ENCODE peak calls at places on chromosomes 12 and 14, in ten cellular contexts. Z is naive thymus-derived CD4-positive, alpha-beta T cell; R is cardiac muscle cell; O is activated effector memory CD4-positive, alpha-beta T cell treated with anti-CD3 and anti-CD28 coated beads, Interleukin-2, amount 50 U/mL, for 16 hours; J is stimulated activated effector memory CD8-positive, alpha-beta T cell treated with anti-CD3 and anti-CD28 coated beads, Interleukin-12 subunit alpha, Interleukin-12 subunit beta, amount 100 ng/mL, for 72 hours; F is astrocyte of the hippocampus; D is spleen; W is WTC11; C is left cardiac atrium; E is heart right ventricle. S is an unnamed sample.

GRCh38 chr12:98893601-98894411 is 248.7 kb downstream of the APAF1 start:
- DNase-seq in Z (no peak), R (no peak), O (no peak), J (no peak), F (peak), D (no peak), W (no peak), C (no peak), E (no peak), S (no peak)

GRCh38 chr12:125873031-125873430 is 807.8 kb downstream of the AACS start:
- DNase-seq in Z (no peak), R (no peak), O (no peak), J (no peak), F (peak), D (no peak), W (no peak), C (no peak), E (no peak), S (no peak)

GRCh38 chr14:96094656-96095055 is 55.5 kb downstream of the C14orf132 start:
- DNase-seq in Z (no peak), R (no peak), O (peak), J (no peak), F (no peak), D (no peak), W (no peak), C (no peak), E (no peak), S (no peak)

GRCh38 chr12:49043856-49044258 is 16.7 kb downstream of the KMT2D start:
- DNase-seq in Z (peak), R (peak), O (peak), J (peak), F (peak), D (peak), W (peak), C (peak), E (peak), S (peak)

GRCh38 chr12:13074396-13075113 is 28.9 kb downstream of the GSG1 start:
- DNase-seq in Z (no peak), R (peak), O (no peak), J (no peak), F (peak), D (no peak), W (no peak), C (no peak), E (no peak), S (no peak)

GRCh38 chr12:124032265-124032886 is 59.4 kb downstream of the ZNF664 start:
- DNase-seq in Z (peak), R (peak), O (no peak), J (no peak), F (peak), D (no peak), W (peak), C (no peak), E (no peak), S (peak)

GRCh38 chr14:88834883-88835431 is 10.5 kb downstream of the TTC8 start:
- DNase-seq in Z (no peak), R (peak), O (no peak), J (no peak), F (peak), D (no peak), W (no peak), C (no peak), E (no peak), S (peak)

GRCh38 chr12:65682145-65682544 is 142.1 kb upstream of the HMGA2 start:
- DNase-seq in Z (no peak), R (no peak), O (no peak), J (no peak), F (no peak), D (no peak), W (no peak), C (no peak), E (no peak), S (no peak)

GRCh38 chr12:50806176-50806575 is 36.5 kb upstream of the TMPRSS12 start:
- DNase-seq in Z (no peak), R (no peak), O (no peak), J (no peak), F (no peak), D (no peak), W (no peak), C (no peak), E (no peak), S (peak)

GRCh38 chr12:3698218-3698974 is 54.5 kb downstream of the CRACR2A start:
- DNase-seq in Z (no peak), R (peak), O (no peak), J (no peak), F (peak), D (no peak), W (no peak), C (no peak), E (no peak), S (peak)

GRCh38 chr12:123929869-123930583 is 42.6 kb downstream of the CCDC92 start:
- DNase-seq in Z (no peak), R (no peak), O (no peak), J (no peak), F (no peak), D (no peak), W (no peak), C (no peak), E (no peak), S (no peak)

GRCh38 chr12:27924350-27925140 is 48.0 kb downstream of the PTHLH start:
- DNase-seq in Z (no peak), R (peak), O (no peak), J (no peak), F (no peak), D (no peak), W (no peak), C (no peak), E (no peak), S (peak)

GRCh38 chr12:47397664-47398281 is 308.1 kb downstream of the RPAP3 start:
- DNase-seq in Z (peak), R (peak), O (peak), J (peak), F (peak), D (no peak), W (no peak), C (no peak), E (no peak), S (peak)

GRCh38 chr12:65962921-65963883 is 138.9 kb downstream of the HMGA2 start:
- DNase-seq in Z (no peak), R (peak), O (no peak), J (no peak), F (peak), D (no peak), W (peak), C (no peak), E (peak), S (no peak)

GRCh38 chr14:58955294-58955821 is 233.1 kb upstream of the DAAM1 start:
- DNase-seq in Z (no peak), R (peak), O (no peak), J (no peak), F (peak), D (no peak), W (no peak), C (no peak), E (no peak), S (peak)

GRCh38 chr14:102717211-102717610 is 60.0 kb upstream of the TRAF3 start:
- DNase-seq in Z (no peak), R (peak), O (no peak), J (no peak), F (no peak), D (no peak), W (no peak), C (no peak), E (no peak), S (no peak)

GRCh38 chr12:57868211-57868610 is 21.7 kb upstream of the CTDSP2 start:
- DNase-seq in Z (no peak), R (peak), O (no peak), J (no peak), F (no peak), D (no peak), W (no peak), C (no peak), E (no peak), S (no peak)

GRCh38 chr12:94109154-94109553 is 39.2 kb upstream of the PLXNC1 start:
- DNase-seq in Z (no peak), R (peak), O (peak), J (peak), F (peak), D (no peak), W (no peak), C (no peak), E (no peak), S (peak)

GRCh38 chr12:29990971-29991370 is 207.2 kb upstream of the TMTC1 start:
- DNase-seq in Z (no peak), R (no peak), O (no peak), J (no peak), F (peak), D (no peak), W (no peak), C (no peak), E (no peak), S (no peak)

GRCh38 chr12:104465379-104465778 is 8.6 kb downstream of the CHST11 start:
- DNase-seq in Z (no peak), R (no peak), O (no peak), J (no peak), F (no peak), D (no peak), W (no peak), C (no peak), E (no peak), S (no peak)

GRCh38 chr12:40646891-40647290 is 45.3 kb upstream of the CNTN1 start:
- DNase-seq in Z (no peak), R (no peak), O (no peak), J (no peak), F (no peak), D (no peak), W (no peak), C (no peak), E (no peak), S (no peak)

GRCh38 chr14:101495827-101496778 is 65.2 kb upstream of the DIO3 start:
- DNase-seq in Z (no peak), R (no peak), O (peak), J (no peak), F (no peak), D (peak), W (peak), C (peak), E (no peak), S (no peak)

GRCh38 chr12:130545475-130545874 is 170.6 kb downstream of the RIMBP2 start:
- DNase-seq in Z (no peak), R (no peak), O (no peak), J (no peak), F (no peak), D (no peak), W (no peak), C (no peak), E (no peak), S (no peak)

GRCh38 chr12:110256780-110257431 is 24.1 kb upstream of the ATP2A2 start:
- DNase-seq in Z (no peak), R (peak), O (no peak), J (no peak), F (no peak), D (no peak), W (no peak), C (no peak), E (peak), S (peak)

GRCh38 chr14:106586098-106586704 is 1059.8 kb downstream of the TMEM121 start:
- DNase-seq in Z (peak), R (no peak), O (peak), J (peak), F (no peak), D (peak), W (no peak), C (peak), E (no peak), S (no peak)

GRCh38 chr12:120855823-120856589 is 48.2 kb downstream of the SPPL3 start:
- DNase-seq in Z (peak), R (no peak), O (no peak), J (no peak), F (peak), D (no peak), W (no peak), C (no peak), E (no peak), S (no peak)

GRCh38 chr14:73136085-73136386 is 271 bp upstream of the PSEN1 start:
- DNase-seq in Z (no peak), R (no peak), O (no peak), J (no peak), F (no peak), D (no peak), W (no peak), C (no peak), E (no peak), S (no peak)

S was measured in choroid plexus epithelial cell.